ENCODE peak calls at places on chromosomes 3 and 15, in nine cellular contexts. One of them, this sample, is unnamed.

GRCh38 chr3:168249048-168249538 is 153.4 kb upstream of the GOLIM4 start:
- DNase-seq in mesothelial cell of epicardium: no peak
- DNase-seq in RWPE1: no peak
- DNase-seq in AG09309: no peak
- DNase-seq in HFFc6: no peak
- DNase-seq in type B pancreatic cell: no peak
- DNase-seq in bronchial epithelial cell: no peak
- DNase-seq in adrenal gland: no peak
- DNase-seq in K562: no peak
- DNase-seq in this sample: no peak

GRCh38 chr15:40367673-40368611 is 9.9 kb downstream of the DISP2 start:
- DNase-seq in mesothelial cell of epicardium: peak
- DNase-seq in RWPE1: peak
- DNase-seq in AG09309: peak
- DNase-seq in HFFc6: peak
- DNase-seq in type B pancreatic cell: peak
- DNase-seq in bronchial epithelial cell: peak
- DNase-seq in adrenal gland: peak
- DNase-seq in K562: peak
- DNase-seq in this sample: peak

GRCh38 chr3:152021951-152022461 is 148.6 kb downstream of the SUCNR1 start:
- DNase-seq in mesothelial cell of epicardium: no peak
- DNase-seq in RWPE1: peak
- DNase-seq in AG09309: no peak
- DNase-seq in HFFc6: peak
- DNase-seq in type B pancreatic cell: no peak
- DNase-seq in bronchial epithelial cell: peak
- DNase-seq in adrenal gland: no peak
- DNase-seq in K562: no peak
- DNase-seq in this sample: no peak

GRCh38 chr3:31978553-31978952 is 2.5 kb downstream of the OSBPL10 start:
- DNase-seq in mesothelial cell of epicardium: no peak
- DNase-seq in RWPE1: no peak
- DNase-seq in AG09309: no peak
- DNase-seq in HFFc6: no peak
- DNase-seq in type B pancreatic cell: no peak
- DNase-seq in bronchial epithelial cell: peak
- DNase-seq in adrenal gland: no peak
- DNase-seq in K562: no peak
- DNase-seq in this sample: no peak

GRCh38 chr3:57959407-57960173 is 48.6 kb upstream of the FLNB start:
- DNase-seq in mesothelial cell of epicardium: no peak
- DNase-seq in RWPE1: no peak
- DNase-seq in AG09309: no peak
- DNase-seq in HFFc6: no peak
- DNase-seq in type B pancreatic cell: no peak
- DNase-seq in bronchial epithelial cell: peak
- DNase-seq in adrenal gland: no peak
- DNase-seq in K562: no peak
- DNase-seq in this sample: no peak

GRCh38 chr15:23416349-23417276 is 30.4 kb downstream of the GOLGA6L2 start:
- DNase-seq in mesothelial cell of epicardium: no peak
- DNase-seq in RWPE1: no peak
- DNase-seq in AG09309: no peak
- DNase-seq in HFFc6: no peak
- DNase-seq in type B pancreatic cell: no peak
- DNase-seq in bronchial epithelial cell: no peak
- DNase-seq in adrenal gland: peak
- DNase-seq in K562: peak
- DNase-seq in this sample: no peak

GRCh38 chr15:69225355-69226027 is 65.1 kb downstream of the GLCE start:
- DNase-seq in mesothelial cell of epicardium: no peak
- DNase-seq in RWPE1: peak
- DNase-seq in AG09309: peak
- DNase-seq in HFFc6: peak
- DNase-seq in type B pancreatic cell: no peak
- DNase-seq in bronchial epithelial cell: peak
- DNase-seq in adrenal gland: no peak
- DNase-seq in K562: no peak
- DNase-seq in this sample: no peak

GRCh38 chr3:57397175-57398026 is 104.9 kb upstream of the ASB14 start:
- DNase-seq in mesothelial cell of epicardium: no peak
- DNase-seq in RWPE1: peak
- DNase-seq in AG09309: peak
- DNase-seq in HFFc6: peak
- DNase-seq in type B pancreatic cell: no peak
- DNase-seq in bronchial epithelial cell: peak
- DNase-seq in adrenal gland: peak
- DNase-seq in K562: peak
- DNase-seq in this sample: peak

GRCh38 chr3:26099692-26100091 is 309.8 kb downstream of the OXSM start:
- DNase-seq in mesothelial cell of epicardium: no peak
- DNase-seq in RWPE1: no peak
- DNase-seq in AG09309: no peak
- DNase-seq in HFFc6: no peak
- DNase-seq in type B pancreatic cell: no peak
- DNase-seq in bronchial epithelial cell: peak
- DNase-seq in adrenal gland: no peak
- DNase-seq in K562: no peak
- DNase-seq in this sample: no peak

GRCh38 chr15:95059346-95059905 is 828.1 kb downstream of the MCTP2 start:
- DNase-seq in mesothelial cell of epicardium: no peak
- DNase-seq in RWPE1: no peak
- DNase-seq in AG09309: no peak
- DNase-seq in HFFc6: no peak
- DNase-seq in type B pancreatic cell: no peak
- DNase-seq in bronchial epithelial cell: no peak
- DNase-seq in adrenal gland: no peak
- DNase-seq in K562: no peak
- DNase-seq in this sample: no peak
- TF ChIP-seq CTCF in mesothelial cell of epicardium: no peak
- TF ChIP-seq CTCF in RWPE1: no peak
- TF ChIP-seq CTCF in AG09309: no peak
- TF ChIP-seq CTCF in HFFc6: no peak
- TF ChIP-seq CTCF in type B pancreatic cell: no peak
- TF ChIP-seq CTCF in bronchial epithelial cell: no peak
- TF ChIP-seq CTCF in adrenal gland: no peak
- TF ChIP-seq CTCF in K562: no peak
- TF ChIP-seq CTCF in this sample: no peak

GRCh38 chr3:72924055-72924454 is 36.2 kb downstream of the GXYLT2 start:
- DNase-seq in mesothelial cell of epicardium: no peak
- DNase-seq in RWPE1: no peak
- DNase-seq in AG09309: no peak
- DNase-seq in HFFc6: no peak
- DNase-seq in type B pancreatic cell: no peak
- DNase-seq in bronchial epithelial cell: no peak
- DNase-seq in adrenal gland: no peak
- DNase-seq in K562: no peak
- DNase-seq in this sample: no peak
- TF ChIP-seq CTCF in mesothelial cell of epicardium: no peak
- TF ChIP-seq CTCF in RWPE1: no peak
- TF ChIP-seq CTCF in AG09309: no peak
- TF ChIP-seq CTCF in HFFc6: peak
- TF ChIP-seq CTCF in type B pancreatic cell: peak
- TF ChIP-seq CTCF in bronchial epithelial cell: no peak
- TF ChIP-seq CTCF in adrenal gland: no peak
- TF ChIP-seq CTCF in K562: peak
- TF ChIP-seq CTCF in this sample: no peak

GRCh38 chr15:43230640-43231115 is 9.9 kb upstream of the EPB42 start:
- DNase-seq in mesothelial cell of epicardium: no peak
- DNase-seq in RWPE1: no peak
- DNase-seq in AG09309: peak
- DNase-seq in HFFc6: peak
- DNase-seq in type B pancreatic cell: no peak
- DNase-seq in bronchial epithelial cell: no peak
- DNase-seq in adrenal gland: no peak
- DNase-seq in K562: peak
- DNase-seq in this sample: no peak
- TF ChIP-seq CTCF in mesothelial cell of epicardium: no peak
- TF ChIP-seq CTCF in RWPE1: no peak
- TF ChIP-seq CTCF in AG09309: no peak
- TF ChIP-seq CTCF in HFFc6: no peak
- TF ChIP-seq CTCF in type B pancreatic cell: no peak
- TF ChIP-seq CTCF in bronchial epithelial cell: no peak
- TF ChIP-seq CTCF in adrenal gland: no peak
- TF ChIP-seq CTCF in K562: no peak
- TF ChIP-seq CTCF in this sample: no peak

GRCh38 chr3:121739902-121740301 is 9.6 kb downstream of the GOLGB1 start:
- DNase-seq in mesothelial cell of epicardium: no peak
- DNase-seq in RWPE1: no peak
- DNase-seq in AG09309: no peak
- DNase-seq in HFFc6: no peak
- DNase-seq in type B pancreatic cell: no peak
- DNase-seq in bronchial epithelial cell: no peak
- DNase-seq in adrenal gland: no peak
- DNase-seq in K562: no peak
- DNase-seq in this sample: no peak
- TF ChIP-seq CTCF in mesothelial cell of epicardium: no peak
- TF ChIP-seq CTCF in RWPE1: no peak
- TF ChIP-seq CTCF in AG09309: no peak
- TF ChIP-seq CTCF in HFFc6: no peak
- TF ChIP-seq CTCF in type B pancreatic cell: no peak
- TF ChIP-seq CTCF in bronchial epithelial cell: no peak
- TF ChIP-seq CTCF in adrenal gland: no peak
- TF ChIP-seq CTCF in K562: no peak
- TF ChIP-seq CTCF in this sample: no peak

This sample was measured in CD8-positive, alpha-beta T cell.